ENCODE peak calls at places on chromosomes 13 and 19, in four cellular contexts. H is ovary, A is uterus, L is HCT116. M is an unnamed sample.
A peak's percentile ranks its signal among the peaks of the same experiment; 100 is the strongest.

GRCh38 chr13:74129500-74130144 is 4.6 kb downstream of the KLF12 start:
- DNase-seq in H (no peak), L (no peak), A (no peak), M (no peak)

GRCh38 chr13:107808388-107808787 is 406.9 kb downstream of the LIG4 start:
- DNase-seq in H (no peak), A (no peak), L (no peak), M (no peak)

GRCh38 chr19:55027472-55028337 is 10.4 kb downstream of the GP6 start:
- DNase-seq in A (no peak), H (no peak), L (peak; percentile 7), M (no peak)

GRCh38 chr13:42891591-42891990 is 100.5 kb downstream of the EPSTI1 start:
- DNase-seq in H (no peak), L (no peak), A (no peak), M (no peak)

GRCh38 chr19:6088677-6089063 is 21.6 kb downstream of the RFX2 start:
- DNase-seq in A (no peak), L (no peak), H (no peak), M (no peak)

GRCh38 chr13:20441879-20442278 is 83.8 kb downstream of the CRYL1 start:
- DNase-seq in H (no peak), L (peak; percentile 62), A (no peak), M (no peak)

GRCh38 chr19:576768-577438 is 4.5 kb downstream of the BSG start:
- DNase-seq in L (no peak), H (no peak), A (no peak), M (peak; percentile 13)

GRCh38 chr13:97223711-97224461 is 1.8 kb downstream of the MBNL2 start:
- DNase-seq in L (peak; percentile 43), A (peak; percentile 80), H (peak; percentile 49), M (peak; percentile 58)

GRCh38 chr19:33251526-33252090 is 26.0 kb upstream of the SLC7A10 start:
- DNase-seq in L (no peak), H (no peak), A (no peak), M (no peak)

GRCh38 chr19:246551-246950 is 44.7 kb downstream of the PLPP2 start:
- DNase-seq in H (no peak), L (no peak), A (no peak), M (no peak)

GRCh38 chr19:1445932-1446712 is 3.8 kb upstream of the APC2 start:
- DNase-seq in H (no peak), L (no peak), A (no peak), M (no peak)

GRCh38 chr13:29195459-29195858 is 375.3 kb downstream of the MTUS2 start:
- DNase-seq in A (no peak), L (no peak), H (no peak), M (no peak)

GRCh38 chr13:98332222-98332621 is 155.2 kb upstream of the RNF113B start:
- DNase-seq in H (no peak), A (no peak), L (no peak), M (no peak)

GRCh38 chr19:34187011-34187410 is 14.7 kb downstream of the LSM14A start:
- DNase-seq in L (no peak), A (no peak), H (no peak), M (no peak)

GRCh38 chr19:45677351-45678230 is 9.6 kb downstream of the GIPR start:
- DNase-seq in L (peak; percentile 99), H (peak; percentile 62), A (peak; percentile 47), M (no peak)

GRCh38 chr13:30366083-30366482 is 56.2 kb upstream of the UBE2L5 start:
- DNase-seq in A (no peak), H (no peak), L (no peak), M (no peak)

GRCh38 chr19:23309926-23310325 is 59.7 kb upstream of the ZNF724 start:
- DNase-seq in A (no peak), H (no peak), L (no peak), M (no peak)

GRCh38 chr19:35058370-35058769 is 16.8 kb downstream of the HPN start:
- DNase-seq in L (no peak), A (no peak), H (no peak), M (no peak)

GRCh38 chr13:38590796-38591507 is 95.9 kb upstream of the FREM2 start:
- DNase-seq in A (no peak), H (no peak), L (no peak), M (no peak)

GRCh38 chr19:21023901-21024300 is 3.4 kb downstream of the ZNF430 start:
- DNase-seq in A (no peak), H (no peak), L (no peak), M (no peak)

GRCh38 chr13:86684402-86684801 is 885.2 kb upstream of the SLITRK6 start:
- DNase-seq in H (no peak), L (no peak), A (no peak), M (no peak)

GRCh38 chr19:15672580-15673175 is at the start of gene CYP4F12:
- DNase-seq in L (peak; percentile 49), A (peak; percentile 92), H (peak; percentile 78), M (peak; percentile 7)

DNA sequence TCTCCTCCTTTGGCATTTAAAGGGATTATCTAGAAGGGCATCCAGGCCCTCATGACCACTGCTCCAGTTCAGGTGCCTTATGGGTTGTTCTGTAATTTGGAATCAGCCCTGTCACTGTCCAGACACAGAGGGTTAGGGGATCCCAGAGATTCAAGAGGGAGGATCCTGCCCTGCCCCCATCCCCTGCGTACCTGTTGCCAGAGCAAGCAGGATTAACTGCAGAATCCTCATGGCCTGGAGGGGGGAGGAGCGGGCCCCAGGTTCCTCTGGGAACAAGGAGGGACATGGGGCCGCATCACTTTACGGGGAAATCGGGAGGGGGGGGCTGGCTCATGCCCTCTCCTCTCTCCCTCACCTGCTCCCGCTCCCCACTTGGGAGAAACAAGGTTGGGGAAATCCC is 1.0 kb downstream of the KLK11 start:
- DNase-seq in L (no peak), H (no peak), A (no peak), M (no peak)
- TF ChIP-seq POLR2A in L (no peak), H (no peak), A (no peak), M (no peak)

GRCh38 chr19:4061683-4062575 is 4.8 kb downstream of the ZBTB7A start:
- DNase-seq in A (no peak), H (peak; percentile 44), L (no peak), M (peak; percentile 65)
- H3K4me3 ChIP-seq in A (peak overlapping the region; percentile 34), H (peak overlapping the region; percentile 31), L (peak overlapping the region; percentile 36), M (peak overlapping the region; percentile 70)

GRCh38 chr19:9140159-9140874 is at the start of gene ZNF317:
- DNase-seq in A (peak; percentile 95), L (peak; percentile 84), H (peak; percentile 90), M (peak; percentile 91)
- TF ChIP-seq POLR2A in A (no peak), L (peak; percentile 64), H (peak; percentile 54), M (peak; percentile 28)

GRCh38 chr19:17687141-17687856 is 855 bp downstream of the UNC13A start:
- DNase-seq in L (no peak), H (no peak), A (no peak), M (no peak)
- H3K4me3 ChIP-seq in L (peak overlapping the region; percentile 90), H (no peak overlapping the region), A (no peak overlapping the region), M (no peak overlapping the region)

GRCh38 chr19:12884926-12885748 is 1.9 kb downstream of the KLF1 start:
- DNase-seq in A (no peak), H (peak; percentile 45), L (no peak), M (no peak)
- TF ChIP-seq POLR2A in A (no peak), H (no peak), L (no peak), M (no peak)

GRCh38 chr19:48445256-48445605 is 552 bp upstream of the GRWD1 start:
- DNase-seq in A (peak; percentile 64), H (no peak), L (peak; percentile 77), M (no peak)

GRCh38 chr19:48443262-48443661 is 2.5 kb upstream of the GRWD1 start:
- DNase-seq in A (no peak), L (no peak), H (peak; percentile 41), M (no peak)

GRCh38 chr19:48443731-48444128 is 2.1 kb upstream of the GRWD1 start:
- DNase-seq in H (peak; percentile 39), A (no peak), L (no peak), M (no peak)

GRCh38 chr19:48444933-48445194 is 919 bp upstream of the GRWD1 start:
- DNase-seq in L (no peak), H (no peak), A (no peak), M (no peak)

GRCh38 chr19:48444129-48444932 is 1.5 kb upstream of the GRWD1 start:
- DNase-seq in A (no peak), L (no peak), H (peak; percentile 53), M (no peak)
- H3K4me3 ChIP-seq in A (peak overlapping the region; percentile 87), L (peak overlapping the region; percentile 99), H (peak overlapping the region; percentile 66), M (peak overlapping the region; percentile 98)

M was measured in gastrocnemius medialis.